ENCODE peak calls at places on chromosomes 5 and 9, in eight cellular contexts. One of them, this sample, is unnamed.

GRCh38 chr5:105735704-105736103 is 1935.0 kb downstream of the EFNA5 start:
- DNase-seq in spleen: no peak
- DNase-seq in lung: no peak
- DNase-seq in fibroblast of lung: peak
- DNase-seq in cardiac fibroblast: no peak
- DNase-seq in BJ: no peak
- DNase-seq in transverse colon: no peak
- DNase-seq in thoracic aorta: no peak
- DNase-seq in this sample: no peak

GRCh38 chr5:149831492-149831891 is 101.4 kb downstream of the PPARGC1B start:
- DNase-seq in spleen: peak
- DNase-seq in lung: no peak
- DNase-seq in fibroblast of lung: no peak
- DNase-seq in cardiac fibroblast: no peak
- DNase-seq in BJ: no peak
- DNase-seq in transverse colon: no peak
- DNase-seq in thoracic aorta: no peak
- DNase-seq in this sample: peak

GRCh38 chr9:127938298-127938690 is 640 bp upstream of the DPM2 start:
- DNase-seq in spleen: peak
- DNase-seq in lung: peak
- DNase-seq in fibroblast of lung: no peak
- DNase-seq in cardiac fibroblast: no peak
- DNase-seq in BJ: no peak
- DNase-seq in transverse colon: no peak
- DNase-seq in thoracic aorta: no peak
- DNase-seq in this sample: no peak

GRCh38 chr5:32206053-32206452 is 31.9 kb upstream of the GOLPH3 start:
- DNase-seq in spleen: no peak
- DNase-seq in lung: no peak
- DNase-seq in fibroblast of lung: no peak
- DNase-seq in cardiac fibroblast: no peak
- DNase-seq in BJ: no peak
- DNase-seq in transverse colon: no peak
- DNase-seq in thoracic aorta: no peak
- DNase-seq in this sample: no peak

GRCh38 chr5:1299961-1300360 is 5.1 kb upstream of the TERT start:
- DNase-seq in spleen: peak
- DNase-seq in lung: no peak
- DNase-seq in fibroblast of lung: no peak
- DNase-seq in cardiac fibroblast: no peak
- DNase-seq in BJ: no peak
- DNase-seq in transverse colon: no peak
- DNase-seq in thoracic aorta: no peak
- DNase-seq in this sample: no peak

GRCh38 chr5:134451618-134452505 is 40.2 kb upstream of the CDKN2AIPNL start:
- DNase-seq in spleen: peak
- DNase-seq in lung: no peak
- DNase-seq in fibroblast of lung: peak
- DNase-seq in cardiac fibroblast: peak
- DNase-seq in BJ: no peak
- DNase-seq in transverse colon: peak
- DNase-seq in thoracic aorta: no peak
- DNase-seq in this sample: peak

GRCh38 chr9:134625361-134626140 is 16.1 kb upstream of the COL5A1 start:
- DNase-seq in spleen: peak
- DNase-seq in lung: no peak
- DNase-seq in fibroblast of lung: peak
- DNase-seq in cardiac fibroblast: peak
- DNase-seq in BJ: no peak
- DNase-seq in transverse colon: no peak
- DNase-seq in thoracic aorta: no peak
- DNase-seq in this sample: no peak

GRCh38 chr5:179822444-179822990 is 1.8 kb downstream of the SQSTM1 start:
- DNase-seq in spleen: peak
- DNase-seq in lung: no peak
- DNase-seq in fibroblast of lung: no peak
- DNase-seq in cardiac fibroblast: no peak
- DNase-seq in BJ: no peak
- DNase-seq in transverse colon: no peak
- DNase-seq in thoracic aorta: no peak
- DNase-seq in this sample: no peak

GRCh38 chr9:118483677-118484076 is 779.5 kb downstream of the TLR4 start:
- DNase-seq in spleen: no peak
- DNase-seq in lung: no peak
- DNase-seq in fibroblast of lung: no peak
- DNase-seq in cardiac fibroblast: no peak
- DNase-seq in BJ: no peak
- DNase-seq in transverse colon: no peak
- DNase-seq in thoracic aorta: no peak
- DNase-seq in this sample: no peak

GRCh38 chr5:73444499-73445432 is 3.8 kb downstream of the FOXD1 start:
- DNase-seq in spleen: no peak
- DNase-seq in lung: no peak
- DNase-seq in fibroblast of lung: peak
- DNase-seq in cardiac fibroblast: no peak
- DNase-seq in BJ: no peak
- DNase-seq in transverse colon: no peak
- DNase-seq in thoracic aorta: no peak
- DNase-seq in this sample: no peak

GRCh38 chr9:112006361-112007020 is 109.9 kb downstream of the UGCG start:
- DNase-seq in spleen: no peak
- DNase-seq in lung: no peak
- DNase-seq in fibroblast of lung: no peak
- DNase-seq in cardiac fibroblast: no peak
- DNase-seq in BJ: no peak
- DNase-seq in transverse colon: no peak
- DNase-seq in thoracic aorta: no peak
- DNase-seq in this sample: no peak

GRCh38 chr9:109604788-109605187 is 106.7 kb upstream of the PTPN3 start:
- DNase-seq in spleen: no peak
- DNase-seq in lung: no peak
- DNase-seq in fibroblast of lung: peak
- DNase-seq in cardiac fibroblast: peak
- DNase-seq in BJ: no peak
- DNase-seq in transverse colon: no peak
- DNase-seq in thoracic aorta: no peak
- DNase-seq in this sample: peak

GRCh38 chr5:98248949-98249348 is 524.5 kb upstream of the RGMB start:
- DNase-seq in spleen: no peak
- DNase-seq in lung: no peak
- DNase-seq in fibroblast of lung: peak
- DNase-seq in cardiac fibroblast: peak
- DNase-seq in BJ: peak
- DNase-seq in transverse colon: no peak
- DNase-seq in thoracic aorta: no peak
- DNase-seq in this sample: peak

GRCh38 chr9:7266911-7267555 is 509.3 kb downstream of the KDM4C start:
- DNase-seq in spleen: no peak
- DNase-seq in lung: no peak
- DNase-seq in fibroblast of lung: no peak
- DNase-seq in cardiac fibroblast: no peak
- DNase-seq in BJ: no peak
- DNase-seq in transverse colon: peak
- DNase-seq in thoracic aorta: no peak
- DNase-seq in this sample: no peak

GRCh38 chr5:127519527-127519926 is 2.1 kb downstream of the PRRC1 start:
- DNase-seq in spleen: no peak
- DNase-seq in lung: no peak
- DNase-seq in fibroblast of lung: peak
- DNase-seq in cardiac fibroblast: no peak
- DNase-seq in BJ: no peak
- DNase-seq in transverse colon: no peak
- DNase-seq in thoracic aorta: no peak
- DNase-seq in this sample: peak
- H3K4me3 ChIP-seq in spleen: no peak
- H3K4me3 ChIP-seq in lung: no peak
- H3K4me3 ChIP-seq in fibroblast of lung: peak
- H3K4me3 ChIP-seq in cardiac fibroblast: no peak
- H3K4me3 ChIP-seq in BJ: no peak
- H3K4me3 ChIP-seq in transverse colon: no peak
- H3K4me3 ChIP-seq in thoracic aorta: no peak
- H3K4me3 ChIP-seq in this sample: peak

DNA sequence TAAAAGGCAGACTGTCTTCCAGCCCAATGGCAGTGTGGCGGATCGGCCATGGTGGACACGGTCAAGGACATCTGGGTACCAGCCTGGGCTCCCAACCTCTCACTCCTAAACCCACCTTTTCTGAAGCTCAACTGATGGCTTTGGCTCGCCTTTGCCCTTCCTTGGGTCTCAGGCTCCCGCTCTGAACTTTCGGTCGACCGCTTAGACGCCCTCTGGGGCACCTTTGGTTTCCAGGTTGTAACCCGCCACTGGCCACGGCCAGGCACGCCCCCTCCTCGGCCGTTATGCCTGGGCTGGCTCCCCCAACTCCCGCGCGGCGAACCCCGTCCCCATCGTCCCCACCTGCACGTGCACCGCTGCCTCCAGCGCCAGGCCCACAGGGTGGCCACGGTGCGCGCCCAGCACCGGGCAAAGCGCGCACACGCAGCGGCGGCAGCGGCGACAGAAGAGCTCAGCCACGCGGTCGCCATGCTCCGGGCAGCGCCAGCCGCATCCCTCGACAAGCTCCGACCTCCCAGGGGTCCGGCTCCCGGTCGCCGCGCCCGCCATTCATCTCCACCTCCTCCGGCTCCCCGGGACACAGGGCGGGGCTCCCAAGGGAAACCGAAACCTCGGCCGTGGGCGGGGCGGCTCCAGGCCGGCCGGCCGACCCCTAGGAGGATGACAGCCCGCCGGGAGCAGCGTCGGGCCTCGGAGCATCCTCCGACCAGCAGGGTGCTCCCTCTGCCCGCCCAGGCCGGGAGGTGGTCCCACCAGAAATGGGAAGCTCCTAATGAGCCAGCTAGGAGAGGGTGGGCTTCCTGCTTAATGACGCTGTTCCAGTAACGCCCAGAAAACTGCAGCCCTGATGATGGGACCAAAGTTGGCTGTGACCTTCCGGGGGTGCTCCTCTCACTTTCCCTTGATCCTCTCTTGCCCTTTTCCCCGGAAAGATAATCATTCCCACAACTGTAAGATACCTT is at the start of gene TRIM14:
- DNase-seq in spleen: peak
- DNase-seq in lung: peak
- DNase-seq in fibroblast of lung: peak
- DNase-seq in cardiac fibroblast: peak
- DNase-seq in BJ: no peak
- DNase-seq in transverse colon: peak
- DNase-seq in thoracic aorta: no peak
- DNase-seq in this sample: peak
- TF ChIP-seq CTCF in spleen: peak
- TF ChIP-seq CTCF in lung: peak
- TF ChIP-seq CTCF in fibroblast of lung: peak
- TF ChIP-seq CTCF in cardiac fibroblast: peak
- TF ChIP-seq CTCF in BJ: peak
- TF ChIP-seq CTCF in transverse colon: no peak
- TF ChIP-seq CTCF in thoracic aorta: no peak
- TF ChIP-seq CTCF in this sample: peak

GRCh38 chr5:93602261-93603149 is 19.5 kb downstream of the NR2F1 start:
- DNase-seq in spleen: no peak
- DNase-seq in lung: no peak
- DNase-seq in fibroblast of lung: no peak
- DNase-seq in cardiac fibroblast: no peak
- DNase-seq in BJ: no peak
- DNase-seq in transverse colon: no peak
- DNase-seq in thoracic aorta: no peak
- DNase-seq in this sample: no peak
- H3K4me3 ChIP-seq in spleen: no peak
- H3K4me3 ChIP-seq in lung: no peak
- H3K4me3 ChIP-seq in fibroblast of lung: peak
- H3K4me3 ChIP-seq in cardiac fibroblast: no peak
- H3K4me3 ChIP-seq in BJ: no peak
- H3K4me3 ChIP-seq in transverse colon: no peak
- H3K4me3 ChIP-seq in thoracic aorta: no peak
- H3K4me3 ChIP-seq in this sample: no peak

GRCh38 chr5:77643654-77644404 is 5.3 kb upstream of the OTP start:
- DNase-seq in spleen: no peak
- DNase-seq in lung: no peak
- DNase-seq in fibroblast of lung: no peak
- DNase-seq in cardiac fibroblast: no peak
- DNase-seq in BJ: no peak
- DNase-seq in transverse colon: no peak
- DNase-seq in thoracic aorta: no peak
- DNase-seq in this sample: no peak

GRCh38 chr5:77642915-77643653 is 4.6 kb upstream of the OTP start:
- DNase-seq in spleen: no peak
- DNase-seq in lung: no peak
- DNase-seq in fibroblast of lung: no peak
- DNase-seq in cardiac fibroblast: no peak
- DNase-seq in BJ: no peak
- DNase-seq in transverse colon: no peak
- DNase-seq in thoracic aorta: no peak
- DNase-seq in this sample: no peak

GRCh38 chr5:77645995-77646639 is 7.6 kb upstream of the OTP start:
- DNase-seq in spleen: no peak
- DNase-seq in lung: no peak
- DNase-seq in fibroblast of lung: no peak
- DNase-seq in cardiac fibroblast: no peak
- DNase-seq in BJ: no peak
- DNase-seq in transverse colon: no peak
- DNase-seq in thoracic aorta: no peak
- DNase-seq in this sample: no peak

GRCh38 chr5:77644443-77645157 is 6.1 kb upstream of the OTP start:
- DNase-seq in spleen: no peak
- DNase-seq in lung: no peak
- DNase-seq in fibroblast of lung: no peak
- DNase-seq in cardiac fibroblast: no peak
- DNase-seq in BJ: no peak
- DNase-seq in transverse colon: no peak
- DNase-seq in thoracic aorta: no peak
- DNase-seq in this sample: no peak

GRCh38 chr5:77645158-77645994 is 6.9 kb upstream of the OTP start:
- DNase-seq in spleen: peak
- DNase-seq in lung: no peak
- DNase-seq in fibroblast of lung: no peak
- DNase-seq in cardiac fibroblast: no peak
- DNase-seq in BJ: no peak
- DNase-seq in transverse colon: peak
- DNase-seq in thoracic aorta: no peak
- DNase-seq in this sample: no peak
- TF ChIP-seq CTCF in spleen: peak
- TF ChIP-seq CTCF in lung: no peak
- TF ChIP-seq CTCF in fibroblast of lung: peak
- TF ChIP-seq CTCF in cardiac fibroblast: peak
- TF ChIP-seq CTCF in BJ: no peak
- TF ChIP-seq CTCF in transverse colon: no peak
- TF ChIP-seq CTCF in thoracic aorta: peak
- TF ChIP-seq CTCF in this sample: no peak

This sample was measured in fibroblast of mammary gland.